ENCODE peak calls at places on chromosomes 11 and 22, in eight cellular contexts. X is PC-9, V is cardiac muscle cell, F is stomach, S is body of pancreas, A is GM23248, D is AG04450, Z is lower lobe of right lung. E is an unnamed sample.

GRCh38 chr11:12989428-12990242 is 19.5 kb upstream of the RASSF10 start:
- DNase-seq in X (no peak), V (no peak), F (no peak), S (no peak), A (no peak), D (no peak), Z (no peak), E (no peak)

GRCh38 chr22:50308597-50308935 is 1.1 kb upstream of the PLXNB2 start:
- DNase-seq in X (peak), V (peak), F (no peak), S (peak), A (peak), D (no peak), Z (peak), E (no peak)

GRCh38 chr11:95147364-95147905 is 57.8 kb downstream of the ENDOD1 start:
- DNase-seq in X (peak), V (peak), F (no peak), S (peak), A (peak), D (peak), Z (no peak), E (peak)

GRCh38 chr11:22342599-22343138 is 4.5 kb downstream of the SLC17A6 start:
- DNase-seq in X (no peak), V (no peak), F (no peak), S (no peak), A (no peak), D (no peak), Z (no peak), E (no peak)

GRCh38 chr11:82458777-82459176 is 274.9 kb downstream of the FAM181B start:
- DNase-seq in X (no peak), V (no peak), F (no peak), S (no peak), A (no peak), D (no peak), Z (no peak), E (no peak)

GRCh38 chr22:42945736-42946135 is 69.2 kb downstream of the PACSIN2 start:
- DNase-seq in X (no peak), V (no peak), F (no peak), S (no peak), A (no peak), D (no peak), Z (no peak), E (no peak)

GRCh38 chr22:30667092-30667485 is 586 bp downstream of the DUSP18 start:
- DNase-seq in X (no peak), V (peak), F (no peak), S (no peak), A (peak), D (no peak), Z (no peak), E (no peak)

GRCh38 chr11:526192-526591 is 9.2 kb downstream of the HRAS start:
- DNase-seq in X (no peak), V (no peak), F (no peak), S (no peak), A (no peak), D (no peak), Z (no peak), E (no peak)

GRCh38 chr22:47604563-47604962 is 842.1 kb downstream of the TBC1D22A start:
- DNase-seq in X (no peak), V (no peak), F (no peak), S (no peak), A (no peak), D (no peak), Z (no peak), E (no peak)

GRCh38 chr22:36344106-36344827 is 43.5 kb downstream of the MYH9 start:
- DNase-seq in X (no peak), V (no peak), F (no peak), S (no peak), A (no peak), D (no peak), Z (no peak), E (no peak)

GRCh38 chr22:30129636-30130035 is 49.4 kb downstream of the HORMAD2 start:
- DNase-seq in X (no peak), V (no peak), F (no peak), S (no peak), A (no peak), D (no peak), Z (no peak), E (no peak)

GRCh38 chr11:12220305-12220704 is 109.9 kb downstream of the MICAL2 start:
- DNase-seq in X (no peak), V (peak), F (peak), S (peak), A (no peak), D (no peak), Z (no peak), E (no peak)

GRCh38 chr11:114511538-114511937 is 48.1 kb downstream of the NXPE1 start:
- DNase-seq in X (no peak), V (no peak), F (no peak), S (no peak), A (no peak), D (no peak), Z (no peak), E (no peak)

GRCh38 chr11:76588455-76589325 is 81.9 kb downstream of the LRRC32 start:
- DNase-seq in X (peak), V (peak), F (peak), S (peak), A (no peak), D (no peak), Z (peak), E (no peak)

GRCh38 chr11:65314501-65315203 is at the start of gene CDC42EP2:
- DNase-seq in X (peak), V (peak), F (peak), S (peak), A (peak), D (no peak), Z (peak), E (no peak)

GRCh38 chr22:48581821-48582469 is 1245.7 kb downstream of the BRD1 start:
- DNase-seq in X (no peak), V (no peak), F (no peak), S (no peak), A (no peak), D (no peak), Z (peak), E (no peak)

GRCh38 chr11:128939591-128939990 is 3.1 kb downstream of the TP53AIP1 start:
- DNase-seq in X (no peak), V (no peak), F (no peak), S (no peak), A (peak), D (no peak), Z (no peak), E (no peak)

GRCh38 chr11:73965076-73965763 is 14.4 kb downstream of the DNAJB13 start:
- DNase-seq in X (no peak), V (peak), F (no peak), S (no peak), A (peak), D (no peak), Z (no peak), E (no peak)

GRCh38 chr11:10654211-10655150 is 39.1 kb downstream of the IRAG1 start:
- DNase-seq in X (no peak), V (peak), F (no peak), S (peak), A (peak), D (no peak), Z (no peak), E (no peak)

GRCh38 chr22:38699784-38700183 is 959 bp downstream of the JOSD1 start:
- DNase-seq in X (no peak), V (peak), F (no peak), S (no peak), A (peak), D (no peak), Z (no peak), E (no peak)

GRCh38 chr11:100631316-100631715 is 55.8 kb upstream of the ARHGAP42 start:
- DNase-seq in X (no peak), V (no peak), F (no peak), S (no peak), A (no peak), D (no peak), Z (no peak), E (no peak)

GRCh38 chr22:19966908-19967750 is 25.5 kb upstream of the TXNRD2 start:
- DNase-seq in X (no peak), V (no peak), F (no peak), S (no peak), A (no peak), D (no peak), Z (no peak), E (no peak)

GRCh38 chr11:66951927-66952337 is 6.3 kb downstream of the PC start:
- DNase-seq in X (no peak), V (peak), F (peak), S (peak), A (no peak), D (no peak), Z (no peak), E (no peak)

GRCh38 chr11:46015941-46016340 is 93.5 kb downstream of the LARGE2 start:
- DNase-seq in X (no peak), V (no peak), F (no peak), S (no peak), A (no peak), D (no peak), Z (no peak), E (no peak)

GRCh38 chr11:60347084-60347797 is 20.2 kb downstream of the MS4A6E start:
- DNase-seq in X (no peak), V (no peak), F (no peak), S (no peak), A (no peak), D (no peak), Z (no peak), E (no peak)

GRCh38 chr11:83680351-83680750 is 394.2 kb upstream of the CCDC90B start:
- DNase-seq in X (no peak), V (no peak), F (no peak), S (no peak), A (no peak), D (no peak), Z (no peak), E (no peak)
- H3K27ac ChIP-seq in X (no peak), V (no peak), F (no peak), S (no peak), A (no peak), D (no peak), Z (no peak), E (no peak)

DNA sequence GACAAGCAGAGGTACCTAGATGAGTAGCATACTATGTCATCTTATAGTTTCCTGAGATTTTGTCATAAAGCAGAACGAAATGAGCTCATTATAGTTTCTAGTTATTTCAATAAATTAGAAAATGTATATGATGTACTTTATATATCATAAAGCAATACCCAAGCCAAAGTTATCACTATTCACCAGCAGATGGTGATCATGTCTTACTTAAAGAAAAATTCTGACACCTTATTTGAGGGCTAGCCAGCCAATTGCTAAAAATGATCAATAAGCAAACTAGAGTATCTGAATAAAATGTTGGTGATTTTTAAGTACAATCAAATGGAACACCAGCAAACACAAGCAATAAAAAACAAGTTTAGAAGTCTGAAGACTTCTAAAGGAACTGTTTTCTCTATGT is 44.1 kb downstream of the RSF1 start:
- DNase-seq in X (no peak), V (peak), F (no peak), S (no peak), A (peak), D (no peak), Z (no peak), E (no peak)
- H3K27ac ChIP-seq in X (no peak), V (no peak), F (no peak), S (no peak), A (no peak), D (no peak), Z (no peak), E (no peak)

GRCh38 chr22:44031111-44031963 is 7.2 kb downstream of the PARVB start:
- DNase-seq in X (no peak), V (peak), F (no peak), S (no peak), A (no peak), D (no peak), Z (peak), E (no peak)
- H3K27ac ChIP-seq in X (no peak), V (peak), F (peak), S (peak), A (no peak), D (no peak), Z (peak), E (no peak)

GRCh38 chr11:57735655-57736298 is 5.5 kb upstream of the SELENOH start:
- DNase-seq in X (peak), V (no peak), F (no peak), S (no peak), A (no peak), D (no peak), Z (no peak), E (peak)
- H3K27ac ChIP-seq in X (peak), V (peak), F (no peak), S (no peak), A (no peak), D (no peak), Z (no peak), E (no peak)

DNA sequence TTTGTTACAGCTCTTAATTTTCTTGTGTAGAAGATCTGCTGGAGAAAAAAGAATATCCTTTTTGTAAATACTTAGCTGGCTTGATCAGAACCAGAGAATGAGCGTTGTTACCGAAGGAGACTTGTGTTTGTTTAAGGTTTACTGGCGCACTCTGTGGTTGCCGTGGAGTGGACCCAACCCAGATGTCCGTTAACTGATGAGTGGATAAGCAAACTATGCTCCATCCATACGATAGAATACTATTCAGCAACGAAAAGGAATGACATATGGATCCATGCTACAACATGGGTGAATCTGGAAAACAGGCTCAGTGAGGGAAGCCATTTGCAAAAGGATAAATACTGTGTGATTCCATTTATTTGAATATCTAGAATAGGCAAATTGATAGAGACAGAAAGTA is 18.7 kb downstream of the PARVB start:
- DNase-seq in X (no peak), V (no peak), F (no peak), S (no peak), A (peak), D (peak), Z (no peak), E (no peak)
- H3K27ac ChIP-seq in X (no peak), V (no peak), F (no peak), S (no peak), A (peak), D (no peak), Z (no peak), E (no peak)

DNA sequence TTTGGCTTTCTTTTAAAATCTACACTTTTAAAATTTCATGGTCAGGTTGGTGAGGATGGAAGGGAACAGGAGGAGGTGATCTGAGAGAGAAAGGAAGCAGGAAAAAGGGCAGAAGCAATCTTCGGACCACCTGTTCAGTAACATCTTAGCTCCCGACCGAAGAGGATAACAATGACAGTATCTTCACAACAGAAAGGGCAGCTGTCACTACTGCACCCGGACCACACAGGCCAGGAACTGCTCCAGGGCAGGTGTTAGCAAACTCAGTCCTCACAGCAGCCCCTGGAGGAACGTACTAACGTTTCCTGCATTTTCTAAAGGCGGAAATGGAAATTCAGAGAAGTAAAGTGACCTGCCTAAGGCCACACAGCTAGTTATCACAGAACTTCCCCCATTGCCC is 16.8 kb downstream of the PTPN5 start:
- DNase-seq in X (no peak), V (no peak), F (no peak), S (no peak), A (no peak), D (no peak), Z (no peak), E (no peak)
- H3K27ac ChIP-seq in X (no peak), V (no peak), F (no peak), S (no peak), A (no peak), D (no peak), Z (no peak), E (no peak)

GRCh38 chr22:24990344-24990905 is 37.9 kb downstream of the KIAA1671 start:
- DNase-seq in X (no peak), V (no peak), F (no peak), S (no peak), A (no peak), D (no peak), Z (no peak), E (no peak)

GRCh38 chr22:24986816-24987215 is 34.3 kb downstream of the KIAA1671 start:
- DNase-seq in X (no peak), V (no peak), F (no peak), S (no peak), A (no peak), D (no peak), Z (no peak), E (no peak)

GRCh38 chr22:24992946-24993345 is 40.4 kb downstream of the KIAA1671 start:
- DNase-seq in X (no peak), V (no peak), F (no peak), S (no peak), A (no peak), D (no peak), Z (no peak), E (no peak)

GRCh38 chr22:24989135-24989534 is 36.6 kb downstream of the KIAA1671 start:
- DNase-seq in X (no peak), V (no peak), F (no peak), S (no peak), A (no peak), D (no peak), Z (no peak), E (no peak)

DNA sequence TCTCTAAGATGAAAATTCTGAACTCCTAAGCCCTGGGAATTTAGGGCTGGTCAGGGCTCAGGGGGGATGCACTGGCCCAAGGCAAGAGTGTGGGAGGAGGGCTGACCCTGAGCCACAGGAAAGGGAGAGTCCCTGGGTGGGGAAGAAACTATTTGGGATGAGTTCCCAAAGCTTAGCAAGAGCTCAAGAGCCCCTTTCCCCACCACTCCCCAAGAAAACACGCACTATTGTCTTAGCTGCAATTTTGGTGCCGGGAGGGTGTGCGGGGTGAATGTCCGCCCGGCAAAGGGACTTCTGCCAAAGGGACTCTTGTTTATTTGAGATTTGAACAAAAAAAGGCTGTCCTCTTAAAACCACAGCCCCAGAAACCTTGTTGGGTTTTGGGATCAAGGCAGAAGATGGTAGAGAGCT is 37.0 kb downstream of the KIAA1671 start:
- DNase-seq in X (no peak), V (peak), F (no peak), S (no peak), A (no peak), D (no peak), Z (no peak), E (no peak)
- H3K27ac ChIP-seq in X (no peak), V (peak), F (peak), S (no peak), A (no peak), D (no peak), Z (peak), E (peak)

GRCh38 chr11:44556735-44557409 is 8.6 kb upstream of the CD82 start:
- DNase-seq in X (peak), V (peak), F (peak), S (peak), A (peak), D (no peak), Z (peak), E (no peak)
- H3K27ac ChIP-seq in X (no peak), V (no peak), F (no peak), S (no peak), A (no peak), D (no peak), Z (no peak), E (no peak)

GRCh38 chr11:70630816-70631623 is 232.7 kb downstream of the CTTN start:
- DNase-seq in X (no peak), V (no peak), F (no peak), S (no peak), A (peak), D (no peak), Z (no peak), E (no peak)
- H3K27ac ChIP-seq in X (no peak), V (no peak), F (no peak), S (no peak), A (no peak), D (no peak), Z (no peak), E (no peak)

DNA sequence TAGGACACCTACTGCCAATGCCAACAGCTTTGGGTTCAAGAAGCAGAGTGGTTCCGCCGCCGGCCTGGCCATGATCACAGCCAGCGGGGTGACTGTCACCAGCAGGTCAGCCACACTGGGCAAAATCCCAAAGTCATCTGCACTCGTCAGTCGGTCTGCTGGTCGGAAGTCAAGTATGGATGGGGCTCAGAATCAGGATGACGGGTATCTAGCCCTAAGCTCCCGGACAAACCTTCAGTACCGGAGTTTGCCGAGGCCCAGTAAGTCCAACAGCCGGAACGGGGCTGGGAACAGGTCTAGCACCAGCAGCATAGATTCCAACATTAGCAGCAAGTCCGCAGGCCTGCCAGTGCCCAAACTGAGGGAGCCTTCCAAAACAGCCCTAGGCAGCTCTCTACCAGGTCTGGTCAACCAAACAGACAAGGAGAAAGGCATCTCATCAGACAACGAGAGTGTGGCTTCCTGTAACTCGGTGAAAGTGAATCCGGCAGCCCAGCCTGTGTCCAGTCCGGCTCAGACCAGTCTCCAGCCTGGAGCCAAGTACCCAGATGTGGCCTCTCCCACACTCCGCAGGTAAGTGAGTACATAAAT is 115.1 kb downstream of the DBX1 start:
- DNase-seq in X (no peak), V (no peak), F (no peak), S (peak), A (no peak), D (no peak), Z (no peak), E (no peak)
- H3K27ac ChIP-seq in X (no peak), V (peak), F (no peak), S (peak), A (no peak), D (no peak), Z (no peak), E (no peak)